ENCODE peak calls at places on chromosomes 16 and 17, in four cellular contexts. O is DND-41, F is mammary epithelial cell, U is hepatocyte. J is an unnamed sample.

GRCh38 chr17:234163-235047 is 53.0 kb upstream of the DOC2B start:
- DNase-seq in O (no peak), F (no peak), U (no peak), J (peak; percentile 33)

GRCh38 chr17:66889480-66890230 is 54.7 kb downstream of the CACNG5 start:
- DNase-seq in O (no peak), F (peak; percentile 37), U (no peak), J (no peak)

GRCh38 chr17:80474231-80474932 is 2.0 kb downstream of the NPTX1 start:
- DNase-seq in O (no peak), F (no peak), U (peak; percentile 46), J (peak; percentile 51)

GRCh38 chr17:21371511-21372081 is 4.6 kb upstream of the KCNJ12 start:
- DNase-seq in O (no peak), F (no peak), U (no peak), J (no peak)

GRCh38 chr17:82661717-82662683 is 13.8 kb upstream of the WDR45B start:
- DNase-seq in O (no peak), F (no peak), U (no peak), J (no peak)

GRCh38 chr17:40598021-40598927 is 33.0 kb upstream of the CCR7 start:
- DNase-seq in O (no peak), F (no peak), U (no peak), J (no peak)

GRCh38 chr17:79618383-79619067 is 7.7 kb upstream of the RBFOX3 start:
- DNase-seq in O (no peak), F (no peak), U (no peak), J (no peak)

GRCh38 chr17:70168044-70168978 is 1.0 kb upstream of the KCNJ2 start:
- DNase-seq in O (no peak), F (peak; percentile 58), U (peak; percentile 81), J (peak; percentile 71)

GRCh38 chr16:88113545-88114045 is 162.4 kb downstream of the BANP start:
- DNase-seq in O (no peak), F (no peak), U (no peak), J (no peak)

GRCh38 chr17:73042809-73043685 is 49.4 kb downstream of the SLC39A11 start:
- DNase-seq in O (no peak), F (peak; percentile 27), U (no peak), J (peak; percentile 65)

GRCh38 chr16:78988361-78988992 is 612.1 kb downstream of the MAF start:
- DNase-seq in O (no peak), F (no peak), U (no peak), J (no peak)

GRCh38 chr17:1636732-1637285 is 8.2 kb upstream of the SLC43A2 start:
- DNase-seq in O (no peak), F (no peak), U (no peak), J (no peak)

GRCh38 chr17:79646721-79647455 is 36.0 kb upstream of the RBFOX3 start:
- DNase-seq in O (no peak), F (no peak), U (no peak), J (no peak)

GRCh38 chr17:79214940-79215604 is 140.4 kb downstream of the ENGASE start:
- DNase-seq in O (no peak), F (no peak), U (no peak), J (no peak)

GRCh38 chr17:63414222-63414621 is 31.9 kb downstream of the CYB561 start:
- DNase-seq in O (no peak), F (no peak), U (no peak), J (no peak)

GRCh38 chr16:30421010-30421409 is 8.8 kb downstream of the DCTPP1 start:
- DNase-seq in O (no peak), F (no peak), U (no peak), J (no peak)

GRCh38 chr16:62050793-62051192 is 14.6 kb upstream of the CDH8 start:
- DNase-seq in O (no peak), F (no peak), U (no peak), J (no peak)

GRCh38 chr16:48137822-48138221 is 18.0 kb downstream of the ABCC12 start:
- DNase-seq in O (no peak), F (no peak), U (no peak), J (no peak)

GRCh38 chr16:79691001-79691400 is 90.5 kb upstream of the MAF start:
- DNase-seq in O (no peak), F (no peak), U (no peak), J (no peak)

DNA sequence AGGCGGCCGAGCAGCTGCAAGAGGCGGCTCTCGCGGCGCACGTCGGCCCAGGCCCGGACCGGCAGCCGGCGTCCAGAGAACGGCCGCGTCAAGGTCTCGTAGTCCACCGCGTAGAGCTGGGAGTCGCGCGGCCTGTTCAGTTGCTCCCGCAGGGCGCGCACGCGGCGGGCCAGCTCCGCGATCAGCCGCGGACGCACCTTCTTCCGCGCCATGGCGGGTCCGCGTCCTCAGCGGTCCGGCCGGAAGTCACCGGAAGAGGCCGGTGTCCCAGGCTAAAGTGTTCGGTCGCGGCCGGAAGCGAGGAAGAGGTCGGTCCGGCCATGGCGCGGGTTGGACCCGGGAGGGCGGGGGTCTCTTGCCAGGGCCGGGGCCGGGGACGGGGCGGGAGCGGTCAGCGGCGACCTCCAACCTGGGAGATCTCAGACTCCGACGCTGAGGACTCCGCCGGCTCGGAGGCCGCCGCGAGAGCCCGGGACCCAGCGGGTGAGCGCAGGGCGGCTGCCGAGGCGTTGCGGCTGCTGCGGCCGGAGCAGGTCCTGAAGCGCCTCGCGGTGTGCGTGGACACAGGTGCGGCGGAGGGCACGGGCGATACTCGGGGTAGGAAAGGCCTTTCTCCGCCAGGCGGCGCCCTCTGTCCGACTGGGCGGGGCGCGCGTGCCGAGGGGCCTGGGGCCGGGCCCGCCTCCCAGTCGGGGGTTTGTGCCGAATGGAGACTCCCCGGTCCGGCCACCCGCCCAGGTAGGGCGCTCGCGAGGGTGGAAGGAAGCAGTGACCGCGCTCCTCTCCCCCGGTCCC is at the start of gene MRPS34:
- DNase-seq in O (peak; percentile 83), F (peak; percentile 83), U (peak; percentile 93), J (peak; percentile 94)
- H2AFZ ChIP-seq in O (peak within 1 kb of the TSS; percentile 93), F (peak within 1 kb of the TSS; percentile 83), U (peak within 1 kb of the TSS; percentile 80), J (peak within 1 kb of the TSS; percentile 72)

GRCh38 chr16:59878479-59878878 is 1144.4 kb upstream of the GOT2 start:
- DNase-seq in O (no peak), F (peak; percentile 89), U (peak; percentile 15), J (peak; percentile 30)
- H2AFZ ChIP-seq in O (no peak overlapping the region), F (peak overlapping the region; percentile 62), U (no peak overlapping the region), J (no peak overlapping the region)

DNA sequence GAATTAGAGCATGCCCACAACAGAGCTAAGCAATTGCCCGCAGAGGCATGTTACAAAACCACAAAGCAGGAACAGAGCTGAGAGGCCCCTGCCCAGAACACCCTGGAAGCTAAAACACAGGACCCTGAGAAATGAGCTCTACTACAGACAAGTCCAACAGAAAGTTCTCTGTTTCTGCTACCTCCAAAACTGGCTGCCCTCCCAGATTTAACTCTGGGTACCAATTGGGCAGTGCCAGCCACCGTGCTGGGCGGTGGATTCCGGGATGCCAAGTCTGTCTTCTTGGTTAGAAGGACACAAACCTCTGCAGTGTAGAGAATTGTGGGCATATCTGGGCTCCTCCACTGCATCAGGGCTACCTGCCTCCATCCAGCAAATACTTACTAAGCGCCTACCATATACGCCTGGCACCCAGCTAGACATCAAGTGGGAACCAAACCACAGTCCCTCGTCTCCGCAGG is 1.0 kb downstream of the CMTM4 start:
- DNase-seq in O (peak; percentile 33), F (no peak), U (no peak), J (no peak)
- H2AFZ ChIP-seq in O (no peak overlapping the region), F (peak overlapping the region; percentile 90), U (peak overlapping the region; percentile 83), J (peak overlapping the region; percentile 79)

GRCh38 chr16:56450901-56451752 is at the start of the genes NUDT21 and OGFOD1:
- DNase-seq in O (peak; percentile 96), F (peak; percentile 98), U (peak; percentile 98), J (peak; percentile 99)
- H2AFZ ChIP-seq in O (peak within 1 kb of the TSS; percentile 94), F (peak within 1 kb of the TSS; percentile 97), U (peak within 1 kb of the TSS; percentile 73), J (peak within 1 kb of the TSS; percentile 91)

GRCh38 chr17:4566785-4567184 is 6.4 kb upstream of the GGT6 start:
- DNase-seq in O (peak; percentile 63), F (peak; percentile 45), U (peak; percentile 84), J (peak; percentile 72)
- H2AFZ ChIP-seq in O (no peak overlapping the region), F (no peak overlapping the region), U (no peak overlapping the region), J (no peak overlapping the region)

J was measured in GM23248.